ENCODE peak calls at places on chromosomes 6 and 20, in six cellular contexts. N, L, H, R, Z and X are unnamed samples.

GRCh38 chr6:13965582-13966127 is 40.9 kb downstream of the RNF182 start:
- DNase-seq in R (no peak), N (no peak), H (no peak), Z (no peak), L (no peak), X (no peak)

GRCh38 chr6:24646771-24647170 is 780 bp upstream of the KIAA0319 start:
- DNase-seq in H (no peak), L (no peak), R (no peak), Z (no peak), N (no peak), X (no peak)

GRCh38 chr6:3838992-3839867 is 9.9 kb upstream of the FAM50B start:
- DNase-seq in R (no peak), H (no peak), Z (no peak), L (no peak), N (no peak), X (no peak)

GRCh38 chr6:70396796-70397729 is 16.2 kb upstream of the FAM135A start:
- DNase-seq in L (no peak), N (no peak), H (no peak), Z (no peak), R (no peak), X (no peak)

GRCh38 chr6:51934098-51934497 is 153.3 kb downstream of the PKHD1 start:
- DNase-seq in R (no peak), L (no peak), N (peak; percentile 10), Z (peak; percentile 11), H (no peak), X (no peak)

GRCh38 chr20:7859371-7859802 is 80.9 kb downstream of the HAO1 start:
- DNase-seq in L (no peak), Z (no peak), H (peak; percentile 44), N (no peak), R (no peak), X (no peak)

GRCh38 chr6:134532694-134533624 is 215.0 kb upstream of the SGK1 start:
- DNase-seq in L (no peak), N (no peak), H (no peak), R (no peak), Z (no peak), X (no peak)

GRCh38 chr20:50673831-50674825 is 17.2 kb downstream of the RIPOR3 start:
- DNase-seq in Z (no peak), N (no peak), R (no peak), L (no peak), H (no peak), X (no peak)

GRCh38 chr20:25321262-25321831 is 69.3 kb downstream of the ABHD12 start:
- DNase-seq in Z (peak; percentile 36), H (no peak), R (no peak), N (no peak), L (no peak), X (no peak)

GRCh38 chr6:138099832-138100231 is 7.4 kb downstream of the PERP start:
- DNase-seq in N (no peak), H (no peak), Z (no peak), L (no peak), R (no peak), X (no peak)

GRCh38 chr6:108531332-108531731 is 29.4 kb upstream of the FOXO3 start:
- DNase-seq in Z (no peak), L (no peak), N (no peak), R (no peak), H (no peak), X (no peak)

GRCh38 chr6:141580988-141581387 is 551.7 kb upstream of the GJE1 start:
- DNase-seq in R (no peak), N (no peak), Z (no peak), L (no peak), H (no peak), X (no peak)

GRCh38 chr20:326645-327031 is 1.3 kb downstream of the SOX12 start:
- DNase-seq in L (no peak), R (peak; percentile 37), N (no peak), H (peak; percentile 62), Z (peak; percentile 87), X (no peak)

GRCh38 chr6:116924245-116924644 is 47.2 kb downstream of the RFX6 start:
- DNase-seq in N (no peak), L (no peak), H (no peak), R (no peak), Z (no peak), X (no peak)

GRCh38 chr6:145070791-145071190 is 664.5 kb downstream of the EPM2A start:
- DNase-seq in H (no peak), Z (no peak), L (no peak), R (no peak), N (no peak), X (no peak)

GRCh38 chr6:56235245-56235644 is 12.1 kb downstream of the COL21A1 start:
- DNase-seq in R (no peak), N (no peak), H (no peak), Z (no peak), L (no peak), X (no peak)

GRCh38 chr6:98639236-98639635 is 195.1 kb upstream of the POU3F2 start:
- DNase-seq in N (no peak), Z (no peak), R (no peak), L (no peak), H (no peak), X (no peak)

GRCh38 chr6:38320817-38321216 is 318.9 kb downstream of the BTBD9 start:
- DNase-seq in L (no peak), H (no peak), N (no peak), Z (no peak), R (no peak), X (no peak)

GRCh38 chr6:37488464-37488863 is 11.2 kb downstream of the CCDC167 start:
- DNase-seq in L (no peak), H (no peak), N (no peak), Z (no peak), R (no peak), X (no peak)

GRCh38 chr6:38588631-38589366 is 50.9 kb downstream of the BTBD9 start:
- DNase-seq in R (no peak), H (no peak), Z (no peak), L (no peak), N (no peak), X (no peak)

GRCh38 chr20:44187054-44187762 is at the start of gene JPH2:
- DNase-seq in H (no peak), Z (no peak), N (no peak), L (peak; percentile 90), R (peak; percentile 76), X (no peak)

GRCh38 chr20:35994994-35995453 is 26.6 kb downstream of the CNBD2 start:
- DNase-seq in R (peak; percentile 80), H (peak; percentile 77), Z (peak; percentile 93), L (peak; percentile 80), N (peak; percentile 84), X (peak; percentile 87)

GRCh38 chr6:3797231-3798200 is 46.0 kb upstream of the PXDC1 start:
- DNase-seq in H (no peak), L (peak; percentile 75), Z (no peak), N (no peak), R (no peak), X (no peak)

GRCh38 chr6:46832816-46833215 is 39.6 kb downstream of the MEP1A start:
- DNase-seq in N (no peak), H (no peak), R (no peak), Z (no peak), L (no peak), X (no peak)

GRCh38 chr6:37125779-37126553 is 44.0 kb upstream of the PIM1 start:
- DNase-seq in R (no peak), Z (no peak), L (peak; percentile 79), N (no peak), H (peak; percentile 97), X (no peak)

GRCh38 chr6:33177552-33178446 is 14.5 kb downstream of the COL11A2 start:
- DNase-seq in R (no peak), H (no peak), N (no peak), L (no peak), Z (no peak), X (no peak)

GRCh38 chr6:84492246-84493135 is 265.0 kb upstream of the CEP162 start:
- DNase-seq in Z (no peak), L (no peak), R (no peak), H (no peak), N (no peak), X (no peak)

GRCh38 chr6:41940759-41941279 is 789 bp downstream of the CCND3 start:
- DNase-seq in R (peak; percentile 69), Z (peak; percentile 90), N (no peak), H (no peak), L (peak; percentile 56), X (peak; percentile 70)

GRCh38 chr6:139640453-139640852 is 266.0 kb upstream of the CITED2 start:
- DNase-seq in R (no peak), H (no peak), Z (no peak), N (no peak), L (no peak), X (no peak)

GRCh38 chr6:1604347-1604990 is 5.2 kb upstream of the FOXC1 start:
- DNase-seq in Z (peak; percentile 95), L (peak; percentile 70), H (peak; percentile 85), R (no peak), N (no peak), X (peak; percentile 49)
- H3K4me1 ChIP-seq in Z (peaks cover 17% of the 10 kb centered on the region), L (peaks cover 22% of the 10 kb centered on the region), H (peaks cover 23% of the 10 kb centered on the region), R (peaks cover 45% of the 10 kb centered on the region), N (no peaks in the 10 kb centered on the region), X (peaks cover 34% of the 10 kb centered on the region)

GRCh38 chr20:2773812-2774211 is 26.6 kb downstream of the CPXM1 start:
- DNase-seq in L (no peak), N (no peak), R (no peak), H (no peak), Z (no peak), X (no peak)
- H3K4me1 ChIP-seq in L (peaks cover 12% of the 10 kb centered on the region), N (no peaks in the 10 kb centered on the region), R (no peaks in the 10 kb centered on the region), H (no peaks in the 10 kb centered on the region), Z (no peaks in the 10 kb centered on the region), X (no peaks in the 10 kb centered on the region)

GRCh38 chr20:45339084-45339483 is 9.1 kb downstream of the SDC4 start:
- DNase-seq in N (no peak), H (no peak), R (no peak), L (no peak), Z (no peak), X (no peak)
- H3K4me1 ChIP-seq in N (peaks cover 77% of the 10 kb centered on the region), H (peaks cover 41% of the 10 kb centered on the region), R (peaks cover 86% of the 10 kb centered on the region), L (peaks cover 72% of the 10 kb centered on the region), Z (peaks cover 46% of the 10 kb centered on the region), X (no peaks in the 10 kb centered on the region)

DNA sequence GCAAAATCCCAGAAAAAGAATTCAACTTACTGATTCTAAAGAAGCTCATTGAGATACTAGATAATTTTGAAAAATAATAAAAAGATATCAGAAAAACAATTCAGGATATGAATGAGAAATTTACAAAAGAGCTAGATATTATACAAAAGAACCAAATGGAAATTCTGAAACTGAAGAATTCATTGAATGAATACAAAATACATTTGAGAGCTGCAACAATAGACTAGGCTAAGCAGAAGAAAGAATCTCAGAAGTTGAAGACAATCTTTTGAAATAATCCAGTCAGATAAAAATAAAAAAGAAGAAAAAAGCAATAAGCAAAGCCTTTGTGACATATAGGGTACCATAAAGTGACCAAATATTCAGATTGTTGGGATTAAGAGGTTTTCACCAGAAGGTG is 206.0 kb downstream of the CD109 start:
- DNase-seq in Z (no peak), R (no peak), N (no peak), H (no peak), L (no peak), X (no peak)
- H3K4me1 ChIP-seq in Z (no peaks in the 10 kb centered on the region), R (no peaks in the 10 kb centered on the region), N (no peaks in the 10 kb centered on the region), H (no peaks in the 10 kb centered on the region), L (no peaks in the 10 kb centered on the region), X (no peaks in the 10 kb centered on the region)

DNA sequence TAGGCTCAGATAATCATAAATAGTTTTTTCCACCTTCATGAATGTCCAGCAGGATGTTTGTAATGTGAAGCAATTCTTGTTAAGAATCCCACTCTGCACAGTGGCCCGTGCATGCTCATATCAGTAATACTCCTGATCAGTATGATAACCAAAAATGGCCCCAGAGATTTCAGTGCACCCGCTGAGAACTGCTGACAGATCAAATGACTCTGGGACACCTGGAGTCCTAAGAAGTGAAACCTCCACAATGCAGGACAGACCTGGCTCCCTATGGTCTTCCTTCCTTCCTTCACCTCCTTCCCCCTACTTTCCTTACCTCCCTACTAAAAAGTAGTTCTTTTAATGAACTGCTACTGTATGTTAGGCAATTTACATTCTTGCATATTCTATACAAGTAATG is 13.8 kb upstream of the MAPK13 start:
- DNase-seq in R (no peak), N (no peak), Z (no peak), H (no peak), L (no peak), X (no peak)
- H3K4me1 ChIP-seq in R (peaks cover 20% of the 10 kb centered on the region), N (peaks cover 9% of the 10 kb centered on the region), Z (peaks cover 5% of the 10 kb centered on the region), H (no peaks in the 10 kb centered on the region), L (no peaks in the 10 kb centered on the region), X (peaks cover 91% of the 10 kb centered on the region)